ENCODE peak calls at places on chromosomes 1 and 21, in nine cellular contexts. P is lower lobe of right lung, L is hepatocyte, R is lung, N is body of pancreas, F is right atrium auricular region, V is HCT116, Z is stomach, I is uterus. D is an unnamed sample. For H3K9me3 and H3K4me1, the result is how much of the 10 kb centered on the place peaks cover.

GRCh38 chr1:27934818-27935549 is at the start of gene SMPDL3B:
- DNase-seq in P (peak), F (no peak), Z (peak), L (peak), R (peak), N (peak), I (no peak), V (peak), D (peak)

GRCh38 chr1:10721381-10722321 is 74.8 kb downstream of the CASZ1 start:
- DNase-seq in P (no peak), R (no peak), N (no peak), Z (peak), V (no peak), L (no peak), F (no peak), I (no peak), D (no peak)

GRCh38 chr1:54934869-54935268 is 45.6 kb upstream of the TMEM61 start:
- DNase-seq in P (no peak), N (no peak), R (no peak), L (peak), V (no peak), Z (no peak), F (no peak), I (no peak), D (no peak)

GRCh38 chr1:198272492-198272891 is 115.7 kb downstream of the NEK7 start:
- DNase-seq in I (no peak), Z (no peak), N (no peak), P (no peak), F (no peak), L (no peak), V (no peak), R (no peak), D (no peak)

GRCh38 chr1:73635021-73635420 is 563.0 kb downstream of the LRRIQ3 start:
- DNase-seq in L (no peak), F (no peak), P (no peak), Z (no peak), I (no peak), R (no peak), N (no peak), V (no peak), D (no peak)

GRCh38 chr21:42375141-42375905 is 9.0 kb upstream of the TFF1 start:
- DNase-seq in P (peak), F (no peak), I (no peak), L (no peak), N (no peak), V (no peak), Z (peak), R (no peak), D (no peak)

GRCh38 chr1:79568411-79568810 is 561.9 kb upstream of the ADGRL4 start:
- DNase-seq in P (no peak), F (no peak), I (no peak), Z (no peak), V (no peak), L (peak), N (no peak), R (no peak), D (peak)

GRCh38 chr1:26538480-26539412 is 9.2 kb downstream of the RPS6KA1 start:
- DNase-seq in P (peak), V (peak), I (no peak), F (no peak), R (peak), L (no peak), N (peak), Z (peak), D (peak)

GRCh38 chr1:207847116-207847515 is 63.8 kb downstream of the CD34 start:
- DNase-seq in I (no peak), V (no peak), Z (no peak), F (no peak), L (no peak), N (no peak), R (no peak), P (no peak), D (no peak)

GRCh38 chr1:182875889-182876288 is 36.7 kb downstream of the DHX9 start:
- DNase-seq in R (no peak), F (no peak), V (no peak), Z (no peak), P (no peak), I (no peak), N (no peak), L (no peak), D (no peak)

GRCh38 chr1:220426989-220427388 is 100.9 kb upstream of the MARK1 start:
- DNase-seq in I (no peak), F (no peak), L (no peak), Z (no peak), P (no peak), V (peak), R (no peak), N (no peak), D (no peak)

GRCh38 chr1:208942394-208942793 is 641.1 kb upstream of the CAMK1G start:
- DNase-seq in P (no peak), V (no peak), Z (no peak), F (no peak), I (no peak), L (no peak), R (no peak), N (no peak), D (no peak)

GRCh38 chr1:200154069-200154767 is 126.7 kb downstream of the NR5A2 start:
- DNase-seq in P (no peak), F (no peak), I (no peak), L (no peak), V (no peak), Z (no peak), N (no peak), R (peak), D (no peak)

GRCh38 chr21:46196733-46197132 is 12.5 kb upstream of the SPATC1L start:
- DNase-seq in Z (peak), R (no peak), N (no peak), F (no peak), L (no peak), V (no peak), P (peak), I (peak), D (peak)

DNA sequence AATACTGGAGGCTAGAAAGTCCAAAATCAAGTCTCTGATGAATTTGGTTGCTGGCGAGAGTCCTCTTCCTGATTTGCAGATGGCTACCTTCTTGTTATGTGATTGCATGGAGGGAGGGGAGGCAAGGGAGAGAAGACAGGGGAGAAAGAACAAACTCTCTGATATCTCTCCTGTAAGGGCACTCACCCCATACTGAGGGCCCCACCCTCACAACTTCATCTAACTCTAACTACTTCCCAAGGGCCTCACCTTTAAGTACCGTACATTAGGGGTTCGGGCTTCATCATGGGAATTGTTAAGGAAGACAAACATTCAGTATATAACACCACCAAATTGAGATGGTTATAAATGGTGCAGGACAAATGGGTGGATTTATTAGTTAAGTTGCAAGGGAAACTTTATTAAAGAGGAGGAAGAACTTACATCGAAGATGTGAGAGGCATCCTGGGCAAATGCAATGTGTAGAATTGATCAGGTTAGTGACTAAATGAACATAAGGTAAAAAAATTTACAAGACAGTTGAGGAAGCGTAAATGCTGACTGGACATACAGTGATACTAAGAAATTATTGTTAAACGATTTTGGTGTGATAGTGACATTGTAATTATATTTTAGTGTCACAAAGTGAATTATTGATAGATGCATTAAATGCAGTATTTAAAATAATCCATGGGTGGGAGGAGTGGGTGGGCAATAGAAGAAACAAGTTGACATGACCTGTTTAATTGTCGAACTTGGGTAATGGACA is 10.6 kb downstream of the OR2B11 start:
- DNase-seq in R (no peak), Z (no peak), V (no peak), I (no peak), N (no peak), L (no peak), P (no peak), F (no peak), D (no peak)
- H3K4me3 ChIP-seq in R (no peak), Z (peak), V (peak), I (peak), N (no peak), L (peak), P (peak), F (no peak), D (peak)

DNA sequence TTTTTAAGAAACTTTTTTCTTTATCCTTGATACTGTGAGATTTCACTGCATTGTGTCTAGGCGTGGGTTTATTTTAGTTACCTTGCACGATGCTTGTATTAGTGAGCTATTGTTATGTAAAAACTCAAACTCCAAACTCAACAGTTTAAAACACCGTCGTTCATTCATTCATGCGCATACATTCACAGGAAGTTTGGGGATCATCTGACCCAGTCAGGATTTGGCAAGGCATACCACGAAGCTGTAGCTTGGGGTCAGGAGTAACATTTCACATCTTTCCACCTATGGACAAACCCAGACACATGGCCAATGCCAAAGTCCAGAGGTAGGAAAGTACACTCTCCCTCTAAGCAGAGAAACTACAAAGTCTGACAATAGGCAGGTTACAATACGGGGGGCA is 324.6 kb upstream of the CHRM3 start:
- DNase-seq in F (no peak), Z (no peak), L (no peak), R (no peak), V (no peak), I (no peak), P (no peak), N (no peak), D (no peak)
- H3K9me3 ChIP-seq in F (under half), Z (under half), L (under half), R (under half), V (under half), I (under half), P (under half), N (under half), D (under half)

GRCh38 chr21:15062566-15062965 is 2.2 kb downstream of the NRIP1 start:
- DNase-seq in N (no peak), P (no peak), I (no peak), V (no peak), L (no peak), F (no peak), Z (no peak), R (no peak), D (no peak)
- H3K4me1 ChIP-seq in N (half or more), P (half or more), I (under half), V (under half), L (under half), F (half or more), Z (under half), R (under half), D (under half)

GRCh38 chr1:155295942-155296267 is 5.3 kb downstream of the PKLR start:
- DNase-seq in R (no peak), V (no peak), Z (no peak), L (no peak), I (no peak), P (no peak), N (no peak), F (no peak), D (no peak)
- H3K4me3 ChIP-seq in R (no peak), V (no peak), Z (no peak), L (no peak), I (no peak), P (no peak), N (no peak), F (no peak), D (no peak)

GRCh38 chr1:68973459-68974244 is 476.8 kb upstream of the DEPDC1 start:
- DNase-seq in I (no peak), N (no peak), Z (no peak), V (no peak), R (no peak), F (no peak), L (no peak), P (no peak), D (no peak)

GRCh38 chr1:68970571-68970970 is 473.7 kb upstream of the DEPDC1 start:
- DNase-seq in Z (no peak), N (no peak), F (no peak), P (no peak), R (no peak), I (no peak), V (no peak), L (no peak), D (no peak)

GRCh38 chr1:68974447-68974846 is 477.6 kb upstream of the DEPDC1 start:
- DNase-seq in L (no peak), I (no peak), R (no peak), P (no peak), V (no peak), F (no peak), Z (no peak), N (no peak), D (no peak)

GRCh38 chr1:68969430-68969829 is 472.5 kb upstream of the DEPDC1 start:
- DNase-seq in L (no peak), I (no peak), F (no peak), R (no peak), N (no peak), V (no peak), Z (no peak), P (no peak), D (no peak)
- H3K9me3 ChIP-seq in L (under half), I (under half), F (under half), R (under half), N (under half), V (under half), Z (under half), P (under half), D (under half)

GRCh38 chr21:29186246-29186645 is 55.8 kb downstream of the MAP3K7CL start:
- DNase-seq in F (no peak), P (no peak), V (no peak), L (no peak), R (no peak), Z (no peak), N (no peak), I (no peak), D (no peak)

GRCh38 chr21:29192999-29193563 is 62.6 kb downstream of the MAP3K7CL start:
- DNase-seq in N (no peak), L (no peak), I (no peak), R (no peak), P (no peak), V (no peak), F (no peak), Z (no peak), D (no peak)

GRCh38 chr21:29187939-29188338 is 57.5 kb downstream of the MAP3K7CL start:
- DNase-seq in L (no peak), V (peak), N (peak), I (peak), F (no peak), P (no peak), R (no peak), Z (no peak), D (no peak)

GRCh38 chr21:29190920-29191319 is 60.5 kb downstream of the MAP3K7CL start:
- DNase-seq in F (no peak), I (no peak), V (no peak), R (no peak), L (no peak), N (no peak), Z (no peak), P (peak), D (no peak)

GRCh38 chr21:29189358-29189757 is 58.9 kb downstream of the MAP3K7CL start:
- DNase-seq in N (no peak), P (no peak), I (no peak), F (no peak), L (no peak), Z (no peak), V (no peak), R (no peak), D (no peak)
- H3K4me1 ChIP-seq in N (under half), P (under half), I (under half), F (under half), L (under half), Z (under half), V (under half), R (under half), D (under half)

GRCh38 chr1:201468844-201469644 is at the start of gene PHLDA3:
- DNase-seq in I (peak), L (peak), Z (peak), P (peak), F (peak), V (no peak), R (peak), N (peak), D (peak)

GRCh38 chr1:201468501-201468843 is 516 bp downstream of the PHLDA3 start:
- DNase-seq in R (no peak), P (peak), L (peak), Z (peak), V (no peak), I (no peak), N (peak), F (no peak), D (no peak)

GRCh38 chr1:201465698-201466290 is 3.2 kb downstream of the PHLDA3 start:
- DNase-seq in P (no peak), Z (no peak), I (no peak), R (no peak), N (no peak), F (no peak), V (no peak), L (no peak), D (no peak)

GRCh38 chr1:201469645-201470074 is 672 bp upstream of the PHLDA3 start:
- DNase-seq in F (no peak), I (no peak), L (no peak), Z (no peak), V (no peak), R (no peak), N (no peak), P (no peak), D (no peak)

GRCh38 chr1:201466492-201466891 is 2.5 kb downstream of the PHLDA3 start:
- DNase-seq in Z (peak), L (no peak), P (peak), R (no peak), N (no peak), F (no peak), V (no peak), I (no peak), D (no peak)
- H3K4me3 ChIP-seq in Z (peak), L (no peak), P (peak), R (peak), N (no peak), F (peak), V (no peak), I (peak), D (no peak)

DNA sequence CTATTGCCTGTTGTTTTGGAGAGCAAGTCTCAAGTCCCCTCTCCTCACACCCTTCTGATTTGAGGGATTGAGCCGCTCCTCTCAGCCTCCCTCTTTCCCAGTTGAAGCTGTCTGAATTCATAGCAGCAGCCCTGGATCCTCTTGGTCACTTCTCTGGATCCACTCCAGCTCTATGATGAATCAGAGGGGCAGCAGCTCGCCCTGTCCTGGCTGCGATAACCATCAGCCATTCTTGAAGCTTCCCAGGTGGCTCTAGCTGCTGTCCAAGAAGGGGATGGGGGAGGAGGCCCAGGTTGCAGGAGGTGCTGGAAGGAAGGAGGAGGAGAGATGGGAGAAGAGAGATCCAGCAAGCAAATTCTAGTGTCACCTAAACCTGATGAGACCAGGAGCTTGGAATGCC is 31.3 kb downstream of the WNT4 start:
- DNase-seq in Z (no peak), F (peak), P (no peak), I (peak), L (no peak), V (no peak), N (no peak), R (no peak), D (no peak)
- H3K9me3 ChIP-seq in Z (under half), F (under half), P (under half), I (under half), L (under half), V (under half), N (under half), R (under half), D (under half)

GRCh38 chr1:234372011-234372757 is 1.1 kb upstream of the COA6 start:
- DNase-seq in Z (no peak), V (no peak), P (no peak), L (no peak), I (no peak), R (no peak), N (no peak), F (no peak), D (no peak)
- H3K4me1 ChIP-seq in Z (under half), V (under half), P (under half), L (under half), I (under half), R (under half), N (under half), F (under half), D (under half)

GRCh38 chr1:167761400-167761799 is 39.6 kb downstream of the MPZL1 start:
- DNase-seq in R (no peak), P (no peak), Z (no peak), F (no peak), V (no peak), I (no peak), N (no peak), L (no peak), D (no peak)

GRCh38 chr1:167762061-167762746 is 40.4 kb downstream of the MPZL1 start:
- DNase-seq in I (no peak), L (no peak), R (no peak), F (no peak), V (no peak), N (no peak), Z (no peak), P (no peak), D (no peak)

GRCh38 chr1:167755568-167756145 is 33.9 kb downstream of the MPZL1 start:
- DNase-seq in L (no peak), R (no peak), V (no peak), N (no peak), P (no peak), I (no peak), F (no peak), Z (no peak), D (no peak)

GRCh38 chr1:167756760-167757405 is 35.1 kb downstream of the MPZL1 start:
- DNase-seq in N (no peak), I (no peak), P (no peak), V (no peak), R (no peak), F (no peak), L (peak), Z (no peak), D (no peak)

DNA sequence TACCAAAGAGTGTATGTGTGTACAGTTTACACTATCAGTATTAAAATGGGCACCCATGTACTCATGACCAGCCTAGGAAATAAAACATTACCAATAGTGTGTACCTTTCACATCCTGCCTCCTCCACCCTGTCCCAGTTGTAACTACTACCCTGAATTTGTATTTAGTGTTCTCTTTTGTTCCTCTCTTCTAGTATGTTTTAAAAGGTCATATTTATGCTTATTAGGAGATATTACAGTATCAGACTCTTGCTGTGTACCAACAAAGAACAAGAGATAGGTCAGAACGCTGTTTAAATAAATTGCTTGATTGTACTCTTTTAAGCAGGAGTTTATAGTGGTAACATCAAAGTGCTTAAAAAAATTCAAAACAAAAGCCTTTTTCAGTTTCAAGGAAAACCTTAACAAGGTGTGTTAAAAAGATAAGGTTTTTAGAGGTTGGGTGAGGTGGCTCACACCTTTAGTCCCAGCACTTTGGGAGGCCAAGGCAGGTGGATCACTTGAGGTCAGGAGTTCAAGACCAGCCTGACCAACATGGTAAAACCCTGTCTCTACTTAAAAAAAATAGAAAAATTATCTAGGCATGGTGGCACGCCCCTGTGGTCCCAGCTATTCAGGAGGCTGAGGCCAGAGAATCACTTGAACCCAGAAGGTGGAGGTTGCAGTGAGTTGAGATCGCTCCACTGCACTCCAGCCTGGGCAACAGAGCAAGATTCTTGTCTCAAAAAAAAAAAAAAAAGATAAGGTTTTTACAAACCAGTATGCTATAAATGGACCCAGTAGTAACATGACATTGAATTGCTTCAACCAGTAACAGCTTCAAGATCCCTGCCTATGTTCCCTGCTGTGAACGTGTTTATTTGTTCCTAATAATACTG is 35.9 kb downstream of the MPZL1 start:
- DNase-seq in Z (no peak), I (no peak), N (no peak), L (no peak), V (no peak), R (no peak), P (no peak), F (no peak), D (no peak)
- H3K4me3 ChIP-seq in Z (no peak), I (no peak), N (no peak), L (no peak), V (no peak), R (no peak), P (no peak), F (no peak), D (no peak)

D was measured in Caco-2.